ENCODE peak calls at places on chromosome 17, in nine cellular contexts. C, N, X, J, G, L, Y, M and R are unnamed samples.

GRCh38 chr17:50946891-50947843 is 81.0 kb upstream of the TOB1 start:
- DNase-seq in C (no peak), N (no peak), X (no peak), J (no peak), G (no peak), L (peak; percentile 66), Y (peak; percentile 63), M (no peak), R (no peak)

GRCh38 chr17:79965806-79966205 is 69.9 kb downstream of the TBC1D16 start:
- DNase-seq in C (peak; percentile 4), N (no peak), X (no peak), J (no peak), G (no peak), L (peak; percentile 74), Y (peak; percentile 42), M (no peak), R (no peak)

GRCh38 chr17:36837616-36838272 is 99.5 kb upstream of the LHX1 start:
- DNase-seq in C (no peak), N (no peak), X (no peak), J (no peak), G (no peak), L (no peak), Y (no peak), M (no peak), R (no peak)

GRCh38 chr17:73521376-73521775 is 122.9 kb downstream of the SDK2 start:
- DNase-seq in C (no peak), N (no peak), X (no peak), J (no peak), G (no peak), L (no peak), Y (no peak), M (no peak), R (no peak)

GRCh38 chr17:46121841-46122485 is 71.3 kb downstream of the KANSL1 start:
- DNase-seq in C (no peak), N (no peak), X (no peak), J (no peak), G (no peak), L (no peak), Y (no peak), M (no peak), R (peak; percentile 71)

GRCh38 chr17:69567130-69567529 is 152.6 kb downstream of the MAP2K6 start:
- DNase-seq in C (no peak), N (peak; percentile 28), X (no peak), J (no peak), G (no peak), L (no peak), Y (no peak), M (peak; percentile 32), R (no peak)

GRCh38 chr17:1228752-1229353 is 41.4 kb upstream of the BHLHA9 start:
- DNase-seq in C (no peak), N (no peak), X (no peak), J (no peak), G (no peak), L (no peak), Y (no peak), M (no peak), R (no peak)

GRCh38 chr17:4261452-4261851 is 2.3 kb downstream of the ANKFY1 start:
- DNase-seq in C (no peak), N (no peak), X (no peak), J (no peak), G (no peak), L (no peak), Y (no peak), M (no peak), R (no peak)

GRCh38 chr17:49180303-49180702 is 30.1 kb downstream of the GNGT2 start:
- DNase-seq in C (peak; percentile 52), N (peak; percentile 67), X (no peak), J (peak; percentile 73), G (peak; percentile 80), L (peak; percentile 74), Y (peak; percentile 73), M (peak; percentile 35), R (peak; percentile 27)
- H3K9me3 ChIP-seq in C (peaks cover 12% of the 10 kb centered on the region), N (peaks cover 11% of the 10 kb centered on the region), X (peaks cover 15% of the 10 kb centered on the region), J (peaks cover 30% of the 10 kb centered on the region), G (peaks cover 28% of the 10 kb centered on the region), L (peaks cover 22% of the 10 kb centered on the region), Y (peaks cover 19% of the 10 kb centered on the region), M (no peaks in the 10 kb centered on the region), R (no peaks in the 10 kb centered on the region)

GRCh38 chr17:19549746-19550623 is 16.3 kb downstream of the SLC47A1 start:
- DNase-seq in C (no peak), N (no peak), X (no peak), J (no peak), G (no peak), L (no peak), Y (no peak), M (no peak), R (no peak)

GRCh38 chr17:19542247-19542646 is 8.6 kb downstream of the SLC47A1 start:
- DNase-seq in C (no peak), N (no peak), X (no peak), J (no peak), G (no peak), L (no peak), Y (no peak), M (no peak), R (no peak)

GRCh38 chr17:19551148-19551547 is 17.5 kb downstream of the SLC47A1 start:
- DNase-seq in C (no peak), N (peak; percentile 12), X (no peak), J (no peak), G (no peak), L (no peak), Y (no peak), M (peak; percentile 52), R (no peak)

GRCh38 chr17:19544366-19544765 is 10.7 kb downstream of the SLC47A1 start:
- DNase-seq in C (no peak), N (no peak), X (no peak), J (no peak), G (no peak), L (no peak), Y (no peak), M (no peak), R (no peak)

GRCh38 chr17:19546289-19547065 is 12.8 kb downstream of the SLC47A1 start:
- DNase-seq in C (peak; percentile 43), N (peak; percentile 18), X (no peak), J (no peak), G (no peak), L (peak; percentile 77), Y (peak; percentile 75), M (no peak), R (peak; percentile 37)
- TF ChIP-seq CTCF in C (peak; percentile 23), N (peak; percentile 45), X (peak; percentile 28), J (peak; percentile 48), G (peak; percentile 21), L (peak; percentile 38), Y (no peak), M (peak; percentile 25), R (peak; percentile 46)

GRCh38 chr17:76547183-76547641 is 7.4 kb downstream of the PRCD start:
- DNase-seq in C (peak; percentile 40), N (peak; percentile 80), X (no peak), J (peak; percentile 77), G (peak; percentile 77), L (peak; percentile 70), Y (no peak), M (peak; percentile 82), R (peak; percentile 51)
- H3K4me1 ChIP-seq in C (peaks cover 49% of the 10 kb centered on the region), N (peaks cover 35% of the 10 kb centered on the region), X (no peaks in the 10 kb centered on the region), J (peaks cover 72% of the 10 kb centered on the region), G (peaks cover 24% of the 10 kb centered on the region), L (peaks cover 21% of the 10 kb centered on the region), Y (peaks cover 14% of the 10 kb centered on the region), M (peaks cover 55% of the 10 kb centered on the region), R (no peaks in the 10 kb centered on the region)

DNA sequence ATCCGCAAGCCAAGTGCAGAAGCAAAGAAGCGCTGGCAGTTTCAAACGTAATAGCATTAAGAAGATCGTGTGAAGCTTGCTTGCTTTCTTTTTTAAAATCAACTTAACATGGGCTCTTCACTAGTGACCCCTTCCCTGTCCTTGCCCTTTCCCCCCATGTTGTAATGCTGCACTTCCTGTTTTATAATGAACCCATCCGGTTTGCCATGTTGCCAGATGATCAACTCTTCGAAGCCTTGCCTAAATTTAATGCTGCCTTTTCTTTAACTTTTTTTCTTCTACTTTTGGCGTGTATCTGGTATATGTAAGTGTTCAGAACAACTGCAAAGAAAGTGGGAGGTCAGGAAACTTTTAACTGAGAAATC is 17.4 kb upstream of the RAB11FIP4 start:
- DNase-seq in C (no peak), N (no peak), X (no peak), J (no peak), G (peak; percentile 21), L (no peak), Y (no peak), M (no peak), R (no peak)
- H3K9me3 ChIP-seq in C (no peaks in the 10 kb centered on the region), N (no peaks in the 10 kb centered on the region), X (no peaks in the 10 kb centered on the region), J (no peaks in the 10 kb centered on the region), G (no peaks in the 10 kb centered on the region), L (no peaks in the 10 kb centered on the region), Y (no peaks in the 10 kb centered on the region), M (no peaks in the 10 kb centered on the region), R (no peaks in the 10 kb centered on the region)

DNA sequence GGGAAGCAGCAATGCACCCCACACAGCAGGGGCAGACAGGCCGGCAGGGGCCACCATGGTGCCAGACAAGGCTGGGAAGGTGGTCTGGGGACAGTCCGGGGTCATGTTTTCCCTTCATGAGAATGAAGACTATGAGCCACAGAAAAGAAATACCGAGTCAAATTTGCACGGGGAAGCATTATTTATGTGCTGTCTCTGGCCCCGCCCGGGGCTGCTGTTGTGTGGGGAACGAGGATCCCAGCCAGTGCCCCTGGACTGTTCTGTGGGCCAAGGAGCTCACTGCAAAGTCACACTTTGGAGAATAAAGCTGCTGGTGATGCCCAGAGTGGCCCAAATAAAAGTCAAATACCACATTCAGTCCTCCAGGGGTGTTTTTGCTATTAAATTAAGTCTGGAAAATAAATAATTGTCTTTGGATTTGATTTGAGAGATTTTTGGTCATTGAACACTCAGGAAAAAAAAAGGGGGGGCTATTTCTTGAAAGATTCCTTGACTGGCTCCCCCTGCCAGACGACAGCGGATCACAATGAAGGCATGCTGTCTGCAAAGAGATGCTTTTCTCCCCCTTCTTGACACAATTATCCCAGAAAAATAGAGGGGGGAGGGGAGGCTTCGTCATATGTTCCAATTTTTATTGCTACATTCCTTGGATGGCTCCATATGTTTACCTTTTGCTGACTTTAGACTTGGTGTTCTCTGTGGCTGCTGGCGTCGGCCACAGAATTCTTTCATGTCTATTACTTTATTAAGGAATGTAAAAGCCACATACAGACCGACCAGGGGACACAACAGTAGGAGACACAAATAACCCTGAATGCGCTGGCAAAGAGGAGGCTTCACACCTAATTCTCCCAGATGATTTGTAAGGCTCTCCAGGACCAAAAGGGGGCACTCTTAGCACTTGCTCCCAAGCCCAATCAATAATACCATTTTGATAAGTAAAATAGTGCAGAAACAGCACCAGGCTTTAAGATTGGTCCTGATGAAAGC is 27.1 kb upstream of the ANKFN1 start:
- DNase-seq in C (no peak), N (peak; percentile 39), X (no peak), J (no peak), G (peak; percentile 46), L (no peak), Y (no peak), M (peak; percentile 69), R (no peak)
- TF ChIP-seq CTCF in C (peak; percentile 60), N (peak; percentile 60), X (no peak), J (peak; percentile 53), G (peak; percentile 17), L (no peak), Y (no peak), M (peak; percentile 65), R (peak; percentile 34)